ENCODE peak calls at places on chromosomes 5 and 9, in four cellular contexts. U is A549, L is neural progenitor cell, D is spleen. Q is an unnamed sample. For H3K4me1, the result is how much of the 10 kb centered on the place peaks cover.

GRCh38 chr9:115694014-115694413 is 459.6 kb upstream of the PAPPA start:
- DNase-seq in D (no peak), U (peak), L (peak), Q (no peak)

GRCh38 chr9:133937120-133937519 is 55.0 kb downstream of the VAV2 start:
- DNase-seq in L (no peak), D (no peak), U (no peak), Q (no peak)

GRCh38 chr5:83000922-83001321 is 76.3 kb downstream of the TMEM167A start:
- DNase-seq in U (no peak), L (no peak), D (no peak), Q (no peak)

GRCh38 chr5:83724915-83725314 is 4.3 kb upstream of the HAPLN1 start:
- DNase-seq in D (no peak), L (no peak), U (no peak), Q (no peak)

GRCh38 chr9:127763918-127764384 is 14.5 kb downstream of the SH2D3C start:
- DNase-seq in L (peak), U (no peak), D (no peak), Q (peak)

GRCh38 chr5:67234671-67235176 is 38.1 kb upstream of the CD180 start:
- DNase-seq in L (no peak), D (peak), U (no peak), Q (peak)

GRCh38 chr5:40381676-40382363 is 297.9 kb upstream of the PTGER4 start:
- DNase-seq in D (no peak), L (no peak), U (no peak), Q (no peak)

GRCh38 chr5:146327471-146327870 is 11.2 kb upstream of the POU4F3 start:
- DNase-seq in U (no peak), D (no peak), L (no peak), Q (no peak)

GRCh38 chr5:9354336-9355081 is 191.4 kb downstream of the SEMA5A start:
- DNase-seq in D (no peak), L (no peak), U (no peak), Q (no peak)

GRCh38 chr9:121640076-121640475 is 11.4 kb upstream of the DAB2IP start:
- DNase-seq in L (peak), D (no peak), U (peak), Q (peak)

GRCh38 chr9:3732077-3733038 is 206.6 kb upstream of the RFX3 start:
- DNase-seq in D (no peak), L (peak), U (peak), Q (peak)

GRCh38 chr5:31935702-31936347 is 238.3 kb downstream of the GOLPH3 start:
- DNase-seq in L (no peak), U (no peak), D (no peak), Q (no peak)

GRCh38 chr9:8052991-8053390 is 253.4 kb upstream of the DMAC1 start:
- DNase-seq in D (peak), U (no peak), L (no peak), Q (no peak)

GRCh38 chr9:91421022-91421765 is 2.4 kb downstream of the NFIL3 start:
- DNase-seq in L (peak), U (no peak), D (peak), Q (peak)

GRCh38 chr5:175840050-175840841 is 31.1 kb upstream of the CPLX2 start:
- DNase-seq in U (no peak), L (peak), D (no peak), Q (no peak)

GRCh38 chr5:122756263-122756911 is 18.5 kb upstream of the SNX2 start:
- DNase-seq in L (no peak), U (no peak), D (no peak), Q (no peak)

DNA sequence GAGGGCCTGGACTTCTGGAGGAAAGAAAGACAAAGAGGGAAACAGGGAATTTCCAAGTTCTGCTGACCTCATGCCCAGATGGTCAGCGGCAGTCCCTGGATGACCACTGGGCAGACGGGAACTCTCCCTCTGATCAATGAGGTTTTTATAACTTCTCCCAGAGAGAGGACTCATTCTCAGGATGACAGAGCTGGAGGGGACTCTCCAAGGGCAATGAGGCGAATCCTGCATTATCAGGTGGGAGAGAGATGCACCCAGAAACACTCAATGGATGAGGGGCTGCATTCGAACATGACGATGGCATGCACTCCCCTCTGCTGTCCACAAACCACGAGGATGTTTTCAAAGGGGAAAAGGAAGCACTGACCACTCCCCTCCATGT is 12.7 kb downstream of the TNIP1 start:
- DNase-seq in U (no peak), D (no peak), L (no peak), Q (no peak)
- H3K4me1 ChIP-seq in U (half or more), D (half or more), L (under half), Q (under half)

GRCh38 chr9:129484325-129485000 is 136.4 kb downstream of the C9orf50 start:
- DNase-seq in L (no peak), D (no peak), U (no peak), Q (no peak)
- H3K4me1 ChIP-seq in L (half or more), D (half or more), U (half or more), Q (half or more)

DNA sequence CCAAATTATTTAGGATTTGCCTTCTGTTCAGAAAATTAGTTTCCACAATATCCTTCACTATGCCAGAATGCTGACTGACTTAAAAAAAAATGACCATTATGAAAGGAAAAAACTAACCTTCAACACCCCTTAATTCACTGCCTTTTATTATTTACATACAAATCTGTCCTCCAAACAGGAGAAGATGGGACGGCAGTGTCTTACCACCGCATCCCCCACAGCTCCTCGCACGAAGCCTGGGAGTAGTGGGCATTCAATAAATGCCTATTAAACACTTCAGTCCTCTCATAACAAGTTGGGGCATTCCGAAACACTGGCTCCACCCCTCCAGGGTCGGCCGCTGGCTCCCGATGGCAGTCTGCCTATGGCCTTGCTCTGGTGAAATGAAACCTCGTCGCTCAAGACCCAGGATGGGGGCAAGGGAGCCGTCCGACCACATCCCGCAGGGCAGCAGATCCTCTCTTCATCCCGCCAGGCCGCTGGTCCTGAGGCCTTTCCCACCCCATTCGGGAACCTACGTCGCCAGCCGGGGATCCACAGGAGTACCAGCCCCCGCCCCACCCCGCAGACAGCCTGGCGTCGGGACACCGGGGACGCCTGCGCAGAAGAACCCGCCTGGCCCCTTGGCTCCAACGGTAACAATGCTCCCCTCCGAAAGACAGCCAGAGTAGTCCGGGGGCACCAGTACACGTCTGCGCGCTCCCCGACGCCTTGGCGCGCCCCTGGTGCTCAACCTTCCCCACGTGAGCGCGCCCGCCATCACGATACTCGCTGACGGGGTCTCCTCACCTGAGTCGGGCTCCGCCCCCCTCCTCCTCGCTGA is 613 bp downstream of the ZBTB5 start:
- DNase-seq in D (peak), L (no peak), U (peak), Q (peak)
- H3K4me1 ChIP-seq in D (half or more), L (under half), U (under half), Q (under half)

GRCh38 chr5:1184481-1184880 is 16.9 kb upstream of the SLC6A19 start:
- DNase-seq in U (no peak), L (no peak), D (no peak), Q (no peak)
- H3K4me1 ChIP-seq in U (under half), L (under half), D (under half), Q (under half)

GRCh38 chr9:5512658-5513452 is 2.5 kb downstream of the PDCD1LG2 start:
- DNase-seq in U (no peak), L (no peak), D (no peak), Q (no peak)
- H3K4me1 ChIP-seq in U (under half), L (under half), D (half or more), Q (under half)

GRCh38 chr5:172679621-172680212 is 38.7 kb downstream of the NEURL1B start:
- DNase-seq in U (no peak), D (no peak), L (no peak), Q (no peak)
- H3K4me1 ChIP-seq in U (under half), D (under half), L (under half), Q (under half)

GRCh38 chr5:171397599-171397998 is 9.9 kb downstream of the NPM1 start:
- DNase-seq in D (no peak), U (no peak), L (no peak), Q (no peak)
- H3K4me1 ChIP-seq in D (half or more), U (half or more), L (under half), Q (under half)

DNA sequence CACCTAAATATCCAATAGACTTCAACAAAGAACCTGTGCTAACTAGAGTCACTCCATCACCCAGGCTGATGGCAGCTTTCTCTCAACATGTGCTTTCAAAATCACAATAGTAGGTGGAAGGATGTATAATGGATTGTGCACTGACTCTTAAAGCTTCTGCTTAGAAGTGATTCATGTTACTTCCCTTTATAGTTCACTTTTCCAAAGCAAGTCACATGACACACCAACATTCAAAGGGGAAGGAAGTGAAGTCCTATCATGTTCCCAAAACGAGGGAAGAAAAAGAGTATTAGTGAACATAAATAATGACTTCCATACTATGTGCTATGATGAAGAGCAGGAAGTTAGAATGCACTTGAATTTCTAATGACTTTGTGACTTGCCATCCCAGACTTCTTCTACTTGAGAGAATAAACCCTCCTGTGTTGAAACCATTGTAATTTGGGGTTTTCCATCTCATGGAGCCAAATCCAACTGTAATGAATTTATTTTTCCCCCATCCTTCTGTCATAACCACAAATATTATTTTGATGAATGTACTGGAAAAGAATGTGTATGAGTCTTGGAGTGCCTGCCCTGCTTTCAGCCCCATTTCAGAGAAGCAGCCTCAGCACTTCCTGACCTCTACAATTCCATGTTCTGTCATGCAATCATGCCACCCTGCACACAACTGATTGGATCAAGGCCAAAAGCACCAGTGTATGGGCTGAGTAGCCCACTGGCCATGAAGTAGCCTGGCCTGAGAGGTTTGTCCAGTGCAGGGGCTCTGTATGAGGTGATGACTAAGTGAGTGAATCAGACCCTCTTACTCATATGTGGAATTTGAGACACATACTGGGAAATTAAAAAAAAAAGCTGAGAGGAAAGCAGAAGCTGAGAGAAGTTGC is 525.8 kb upstream of the CLINT1 start:
- DNase-seq in L (no peak), D (no peak), U (peak), Q (no peak)
- H3K4me1 ChIP-seq in L (under half), D (under half), U (under half), Q (under half)